ENCODE peak calls at places on chromosomes 16 and 17, in ten cellular contexts. G is thoracic aorta; E is CD8-positive, alpha-beta memory T cell; R is testis; D is DND-41; I is fibroblast of lung; X is mesenchymal stem cell; S is naive thymus-derived CD4-positive, alpha-beta T cell; Q is osteoblast; J is body of pancreas. F is an unnamed sample.
A peak's percentile ranks its signal among the peaks of the same experiment; 100 is the strongest.

GRCh38 chr16:68402748-68403040 is 45.6 kb downstream of the SMPD3 start:
- DNase-seq in G (no peak), J (no peak), D (no peak), R (no peak), I (peak; percentile 36), X (no peak), S (no peak), E (no peak), Q (no peak), F (no peak)

GRCh38 chr16:68719993-68720489 is 17.1 kb upstream of the CDH1 start:
- DNase-seq in S (no peak), X (no peak), J (no peak), G (no peak), R (no peak), Q (no peak), D (no peak), E (no peak), I (no peak), F (no peak)

GRCh38 chr16:12626411-12626810 is 177.3 kb downstream of the CPPED1 start:
- DNase-seq in I (no peak), Q (no peak), R (no peak), X (no peak), S (no peak), G (no peak), D (no peak), E (no peak), J (no peak), F (no peak)

GRCh38 chr17:27544350-27545131 is 86.4 kb upstream of the LGALS9 start:
- DNase-seq in Q (peak; percentile 27), J (no peak), R (no peak), S (peak; percentile 78), I (peak; percentile 94), D (peak; percentile 74), G (no peak), E (no peak), X (peak; percentile 84), F (peak; percentile 51)

GRCh38 chr16:69848635-69849545 is 86.8 kb downstream of the WWP2 start:
- DNase-seq in R (peak; percentile 79), D (no peak), E (no peak), J (peak; percentile 88), Q (peak; percentile 92), S (no peak), G (peak; percentile 93), I (peak; percentile 95), X (peak; percentile 80), F (peak; percentile 83)

GRCh38 chr17:39852239-39852638 is 11.9 kb downstream of the IKZF3 start:
- DNase-seq in E (no peak), X (no peak), Q (no peak), J (no peak), S (no peak), G (no peak), D (no peak), R (no peak), I (peak; percentile 19), F (no peak)

GRCh38 chr16:66604376-66605176 is at the start of gene CMTM3:
- DNase-seq in G (no peak), S (peak; percentile 84), Q (peak; percentile 98), R (peak; percentile 65), I (peak; percentile 54), D (peak; percentile 84), J (peak; percentile 56), X (peak; percentile 70), E (peak; percentile 81), F (peak; percentile 88)

GRCh38 chr17:27551701-27552466 is 79.1 kb upstream of the LGALS9 start:
- DNase-seq in I (peak; percentile 41), R (no peak), X (no peak), Q (no peak), G (no peak), J (no peak), E (no peak), D (no peak), S (no peak), F (peak; percentile 66)

GRCh38 chr17:16407911-16408588 is 7.3 kb upstream of the TRPV2 start:
- DNase-seq in J (peak; percentile 43), E (peak; percentile 33), S (no peak), I (peak; percentile 43), G (no peak), X (peak; percentile 75), Q (peak; percentile 59), D (no peak), R (peak; percentile 84), F (peak; percentile 81)

GRCh38 chr16:86387461-86388440 is 122.6 kb upstream of the FOXF1 start:
- DNase-seq in S (no peak), G (no peak), I (peak; percentile 100), Q (peak; percentile 92), R (no peak), J (no peak), E (no peak), X (peak; percentile 100), D (no peak), F (no peak)

GRCh38 chr16:68300736-68301459 is 9.8 kb downstream of the SLC7A6OS start:
- DNase-seq in S (no peak), Q (no peak), R (no peak), D (no peak), G (no peak), I (peak; percentile 43), E (no peak), X (no peak), J (no peak), F (no peak)

GRCh38 chr17:34001246-34001645 is 253.8 kb upstream of the CCL2 start:
- DNase-seq in Q (no peak), G (no peak), I (no peak), S (no peak), R (no peak), X (no peak), D (no peak), J (no peak), E (no peak), F (no peak)

GRCh38 chr16:67396159-67396774 is 3.0 kb upstream of the TPPP3 start:
- DNase-seq in X (peak; percentile 96), S (no peak), Q (peak; percentile 97), D (no peak), I (peak; percentile 70), R (peak; percentile 77), E (no peak), G (peak; percentile 58), J (peak; percentile 87), F (peak; percentile 74)

GRCh38 chr17:66488874-66489273 is 186.5 kb downstream of the PRKCA start:
- DNase-seq in S (no peak), J (no peak), Q (no peak), R (no peak), E (no peak), X (no peak), D (no peak), I (no peak), G (no peak), F (no peak)
- H3K4me3 ChIP-seq in S (no peak overlapping the region), J (no peak overlapping the region), Q (no peak overlapping the region), R (no peak overlapping the region), E (no peak overlapping the region), X (no peak overlapping the region), D (no peak overlapping the region), I (no peak overlapping the region), G (no peak overlapping the region), F (no peak overlapping the region)

GRCh38 chr16:85333744-85334640 is 221.7 kb upstream of the CIBAR2 start:
- DNase-seq in I (no peak), E (no peak), R (no peak), X (no peak), S (no peak), D (no peak), J (no peak), Q (peak; percentile 73), G (no peak), F (no peak)
- H3K27ac ChIP-seq in I (no peak overlapping the region), E (peak overlapping the region; percentile 55), R (no peak overlapping the region), X (no peak overlapping the region), S (peak overlapping the region; percentile 31), D (no peak overlapping the region), J (peak overlapping the region; percentile 87), Q (no peak overlapping the region), G (no peak overlapping the region), F (no peak overlapping the region)

DNA sequence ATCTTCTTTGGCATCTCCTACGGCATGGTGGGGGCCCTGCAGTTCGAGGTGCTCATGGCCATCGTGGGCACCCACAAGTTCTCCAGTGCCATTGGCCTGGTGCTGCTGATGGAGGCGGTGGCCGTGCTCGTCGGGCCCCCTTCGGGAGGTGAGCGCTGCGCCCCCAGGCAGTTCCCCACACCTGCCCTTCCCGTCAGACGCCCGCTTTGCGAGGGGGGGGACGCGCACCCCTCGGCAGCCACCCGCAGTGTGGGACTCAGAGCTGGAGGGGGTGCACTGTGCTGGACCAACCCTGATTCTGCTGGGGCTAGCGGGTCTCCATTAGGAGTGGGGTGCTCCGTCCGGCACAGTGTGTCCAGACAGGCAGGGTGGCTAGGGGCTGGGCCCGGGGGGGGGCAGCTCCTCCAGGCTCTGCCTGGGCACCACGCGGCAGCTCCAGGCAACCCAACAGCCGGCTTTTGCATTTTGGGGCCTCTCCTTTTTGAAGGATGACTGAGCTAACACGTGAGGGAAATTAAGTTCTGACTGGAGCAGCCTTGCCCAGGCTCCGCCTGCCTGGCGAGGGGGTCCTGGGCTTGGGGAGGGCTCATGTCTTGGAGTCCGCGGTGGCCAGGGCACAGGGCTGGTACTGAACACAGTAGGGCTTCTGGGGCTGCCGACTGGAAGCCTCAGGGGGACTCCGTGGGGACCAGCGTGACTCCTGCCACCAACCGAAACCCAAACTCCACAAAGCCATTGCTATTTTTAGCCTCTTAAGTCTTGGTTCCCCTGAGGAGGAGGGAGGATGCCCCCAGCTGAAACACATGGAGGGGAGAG is 9.1 kb downstream of the SLC16A3 start:
- DNase-seq in X (no peak), J (no peak), G (no peak), Q (peak; percentile 91), S (no peak), D (no peak), I (no peak), R (no peak), E (no peak), F (peak; percentile 77)
- H3K4me3 ChIP-seq in X (no peak overlapping the region), J (no peak overlapping the region), G (peak overlapping the region; percentile 31), Q (no peak overlapping the region), S (peak overlapping the region; percentile 41), D (no peak overlapping the region), I (no peak overlapping the region), R (no peak overlapping the region), E (peak overlapping the region; percentile 58), F (no peak overlapping the region)

DNA sequence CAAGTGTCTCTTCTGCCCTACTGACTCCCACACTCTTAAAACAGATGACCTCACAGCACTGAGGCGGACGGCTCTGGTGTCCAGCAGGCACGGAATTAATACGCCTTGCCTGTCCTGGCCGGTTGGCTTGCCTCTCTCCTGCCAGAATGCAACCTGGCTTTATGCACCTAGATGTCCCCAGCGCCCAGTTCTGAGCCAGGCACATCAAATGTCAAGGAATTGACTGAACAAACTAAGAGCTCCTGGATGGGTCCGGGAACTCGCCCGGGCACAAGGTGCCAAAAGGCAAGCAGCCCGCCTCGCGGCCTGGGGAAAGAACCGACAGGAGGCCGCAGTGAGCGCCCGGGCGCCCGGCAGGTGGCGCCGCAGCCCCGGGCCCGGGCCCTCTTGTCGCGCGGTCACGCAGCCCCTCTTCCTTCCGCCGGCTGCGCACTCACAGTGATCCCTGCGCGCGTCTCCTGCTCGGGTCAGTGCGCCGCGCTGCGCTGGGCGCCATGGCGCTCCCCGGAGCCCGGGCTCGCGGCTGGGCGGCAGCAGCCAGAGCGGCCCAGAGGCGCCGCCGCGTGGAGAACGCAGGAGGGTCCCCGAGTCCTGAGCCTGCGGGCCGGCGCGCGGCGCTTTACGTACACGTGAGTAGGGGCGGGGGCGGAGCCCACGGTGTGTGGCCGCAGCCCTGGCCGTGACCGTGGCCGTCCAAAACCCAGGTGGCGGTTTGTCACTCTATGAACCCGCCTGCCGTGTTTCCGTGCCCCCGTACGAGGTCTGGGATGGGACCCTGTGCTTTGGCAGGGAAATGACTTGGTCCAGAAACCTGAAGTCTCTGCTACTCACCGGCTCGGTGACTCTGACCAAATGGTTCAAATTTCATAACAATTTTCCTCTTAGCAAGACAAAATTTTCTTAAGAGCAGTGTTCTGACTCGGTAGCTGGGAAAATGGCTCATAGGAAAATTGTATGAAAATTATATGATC is at the start of gene RSAD1:
- DNase-seq in J (peak; percentile 91), Q (peak; percentile 97), R (peak; percentile 90), I (peak; percentile 84), X (peak; percentile 89), D (peak; percentile 88), E (peak; percentile 89), G (peak; percentile 17), S (peak; percentile 79), F (peak; percentile 98)
- H3K27ac ChIP-seq in J (peak within 1 kb of the TSS; percentile 92), Q (peak within 1 kb of the TSS; percentile 70), R (peak within 1 kb of the TSS; percentile 93), I (peak within 1 kb of the TSS; percentile 65), X (peak within 1 kb of the TSS; percentile 74), D (peak within 1 kb of the TSS; percentile 84), E (peak within 1 kb of the TSS; percentile 85), G (peak within 1 kb of the TSS; percentile 86), S (peak within 1 kb of the TSS; percentile 75), F (peak within 1 kb of the TSS; percentile 85)

F was measured in spleen.